ENCODE peak calls at places on chromosomes 13 and 19, in six cellular contexts. T is ovary, R is H54, U is body of pancreas, A is lower leg skin, J is uterus. G is an unnamed sample.

GRCh38 chr13:30617315-30618185 is at the start of gene USPL1:
- DNase-seq in R (peak), U (peak), J (peak), T (peak), A (peak), G (peak)

GRCh38 chr13:74218291-74218690 is 84.1 kb upstream of the KLF12 start:
- DNase-seq in R (no peak), U (no peak), T (no peak), J (no peak), A (no peak), G (no peak)

GRCh38 chr13:25171170-25171516 is 945 bp downstream of the AMER2 start:
- DNase-seq in U (no peak), T (no peak), J (no peak), R (no peak), A (no peak), G (no peak)

GRCh38 chr13:31038834-31039552 is 106.5 kb downstream of the TEX26 start:
- DNase-seq in U (no peak), R (peak), T (no peak), J (no peak), A (no peak), G (no peak)

GRCh38 chr19:55482967-55483671 is 1.9 kb upstream of the NAT14 start:
- DNase-seq in R (no peak), A (no peak), J (no peak), U (no peak), T (no peak), G (no peak)

GRCh38 chr13:39100996-39101751 is 62.9 kb downstream of the NHLRC3 start:
- DNase-seq in T (no peak), U (no peak), R (no peak), A (no peak), J (no peak), G (no peak)

GRCh38 chr19:15779756-15780476 is 7.5 kb upstream of the OR10H5 start:
- DNase-seq in T (peak), J (peak), U (peak), A (peak), R (peak), G (no peak)

GRCh38 chr19:2055871-2056809 is 5.1 kb upstream of the MKNK2 start:
- DNase-seq in A (peak), R (no peak), T (peak), U (peak), J (peak), G (peak)

GRCh38 chr19:14089662-14090508 is 666 bp downstream of the SAMD1 start:
- DNase-seq in A (no peak), U (peak), R (no peak), T (peak), J (peak), G (peak)

GRCh38 chr13:45142440-45143345 is 22.4 kb downstream of the GTF2F2 start:
- DNase-seq in U (no peak), T (no peak), A (no peak), R (no peak), J (no peak), G (peak)

GRCh38 chr19:55160128-55160985 is 2.8 kb upstream of the TNNI3 start:
- DNase-seq in J (peak), R (peak), T (peak), A (peak), U (peak), G (peak)

GRCh38 chr19:30664358-30665058 is 292.3 kb downstream of the ZNF536 start:
- DNase-seq in A (no peak), R (no peak), T (no peak), J (no peak), U (peak), G (no peak)

GRCh38 chr19:46602392-46603194 is 1.5 kb downstream of the CALM3 start:
- DNase-seq in R (no peak), U (no peak), A (no peak), T (no peak), J (peak), G (peak)

GRCh38 chr13:70043685-70044084 is 63.9 kb upstream of the ATXN8OS start:
- DNase-seq in R (no peak), J (no peak), A (no peak), U (no peak), T (no peak), G (no peak)

GRCh38 chr13:79659161-79659560 is 178.2 kb downstream of the NDFIP2 start:
- DNase-seq in U (no peak), R (no peak), J (peak), A (peak), T (no peak), G (no peak)

GRCh38 chr19:57664269-57665127 is 4.2 kb upstream of the ZSCAN4 start:
- DNase-seq in U (peak), A (no peak), T (peak), R (peak), J (peak), G (peak)

GRCh38 chr13:50672025-50672424 is 171.5 kb downstream of the DLEU7 start:
- DNase-seq in U (peak), R (no peak), A (peak), J (no peak), T (no peak), G (no peak)

DNA sequence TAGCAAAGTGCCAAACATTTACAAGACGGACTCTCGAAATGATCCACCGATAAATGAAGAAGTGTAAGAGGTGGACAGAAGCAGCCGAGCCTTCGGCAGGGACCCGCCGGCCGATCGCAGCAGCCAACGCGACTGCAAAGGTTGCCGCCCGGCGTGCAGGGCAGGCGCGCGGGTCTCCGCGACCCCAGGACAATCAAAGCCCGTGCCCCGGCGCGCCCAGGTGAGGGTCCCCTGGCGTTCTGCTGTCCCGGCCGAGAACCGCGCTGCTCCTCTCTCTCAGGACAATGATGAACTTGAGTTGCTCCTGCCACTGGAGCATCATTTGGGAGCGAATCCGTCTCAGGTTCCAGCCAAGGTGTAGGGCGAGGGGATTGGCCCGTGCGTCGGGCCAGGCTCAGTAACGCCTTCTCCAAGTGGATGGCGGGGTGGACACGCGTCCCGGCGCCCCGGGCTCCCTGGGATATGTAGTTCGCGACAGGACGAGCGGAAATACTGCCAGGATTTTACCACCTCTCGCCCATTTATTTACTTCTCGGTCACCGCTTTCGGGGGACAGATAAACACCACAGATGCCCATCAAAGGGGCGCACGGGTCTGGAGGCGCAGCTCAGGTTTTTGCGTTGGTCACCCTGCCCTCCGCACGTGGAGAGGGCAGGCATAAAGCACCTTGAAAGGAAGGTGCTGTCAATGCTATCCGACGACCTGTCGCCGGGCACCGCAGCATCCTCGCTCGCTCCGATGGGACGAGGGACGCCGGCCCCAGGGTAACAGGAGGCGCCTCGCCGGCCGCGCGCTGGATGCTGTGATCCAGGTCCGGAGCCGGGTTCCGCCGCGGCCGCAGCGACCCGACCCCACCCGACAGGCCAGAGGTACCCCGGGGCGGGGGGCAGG is at the start of the genes BIVM and POGLUT2:
- DNase-seq in U (peak), R (peak), T (peak), A (peak), J (peak), G (peak)
- TF ChIP-seq POLR2A in U (peak), R (peak), T (no peak), A (no peak), J (peak), G (no peak)

DNA sequence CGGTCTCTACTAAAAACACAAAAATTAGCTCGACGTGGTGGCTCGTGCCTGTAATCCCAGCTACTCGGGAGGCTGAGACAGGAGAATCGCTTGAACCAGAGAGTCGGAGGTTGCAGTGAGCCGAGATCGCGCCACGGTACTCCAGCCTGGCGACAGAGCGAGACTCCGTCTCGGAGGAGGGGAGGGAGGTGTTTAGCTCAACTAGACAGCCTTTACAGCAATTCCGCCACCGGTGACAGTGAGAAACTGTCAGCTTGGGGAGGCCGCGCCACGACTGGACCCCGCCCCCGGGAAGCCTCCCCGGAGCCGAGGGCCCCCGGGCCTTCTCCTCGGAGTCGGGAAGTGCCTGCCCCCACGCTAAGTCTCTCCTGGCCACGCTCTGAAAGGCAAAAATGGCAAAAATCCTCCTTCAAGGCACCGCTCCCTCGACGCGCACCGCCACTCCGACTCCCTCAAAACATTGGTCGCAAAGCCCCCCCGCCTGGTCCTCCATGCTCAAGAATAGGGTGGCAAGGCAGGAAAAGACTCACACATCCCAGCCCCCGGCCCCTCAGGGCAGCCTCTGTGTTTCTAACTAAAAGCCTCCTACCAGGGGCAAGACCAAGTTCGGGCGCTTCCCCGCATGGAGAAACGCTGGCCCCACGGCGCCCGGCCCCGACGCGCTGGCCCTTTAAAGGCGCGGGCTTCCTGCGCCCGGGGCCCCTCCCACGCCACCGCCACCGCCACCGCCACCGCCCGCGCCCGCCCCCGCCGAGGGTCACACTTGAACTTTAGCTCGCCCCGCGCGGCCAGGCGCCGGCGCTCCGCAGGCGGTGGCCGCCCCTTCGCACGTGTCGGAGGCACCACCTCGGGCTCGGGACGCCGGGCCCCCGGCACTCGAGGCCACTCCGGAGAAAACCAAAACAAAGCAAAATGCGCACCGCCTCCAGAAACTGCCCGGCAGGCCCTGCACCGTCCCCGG is 2.1 kb downstream of the FOXO1 start:
- DNase-seq in U (peak), J (peak), A (peak), T (peak), R (no peak), G (peak)
- TF ChIP-seq POLR2A in U (peak), J (peak), A (no peak), T (no peak), R (no peak), G (no peak)

GRCh38 chr19:36772341-36773222 is at the start of gene ZNF850:
- DNase-seq in T (peak), A (peak), R (peak), J (peak), U (peak), G (peak)
- TF ChIP-seq POLR2A in T (no peak), A (no peak), R (peak), J (peak), U (peak), G (peak)

GRCh38 chr13:114020750-114021463 is 47.0 kb upstream of the C13orf46 start:
- DNase-seq in T (no peak), A (no peak), R (no peak), J (no peak), U (no peak), G (no peak)

GRCh38 chr13:114017966-114018365 is 44.1 kb upstream of the C13orf46 start:
- DNase-seq in R (no peak), A (no peak), T (no peak), U (no peak), J (no peak), G (no peak)

GRCh38 chr13:114017028-114017630 is 43.3 kb upstream of the C13orf46 start:
- DNase-seq in U (no peak), T (no peak), J (no peak), A (no peak), R (no peak), G (no peak)

GRCh38 chr13:114018461-114019055 is 44.7 kb upstream of the C13orf46 start:
- DNase-seq in A (no peak), U (no peak), T (no peak), R (no peak), J (no peak), G (no peak)

GRCh38 chr13:114019367-114019766 is 45.5 kb upstream of the C13orf46 start:
- DNase-seq in T (no peak), R (peak), J (no peak), A (no peak), U (no peak), G (peak)
- TF ChIP-seq POLR2A in T (no peak), R (no peak), J (no peak), A (no peak), U (no peak), G (no peak)

GRCh38 chr19:39403331-39404312 is 3.0 kb upstream of the ZFP36 start:
- DNase-seq in A (peak), R (peak), T (peak), J (peak), U (peak), G (peak)
- TF ChIP-seq POLR2A in A (peak), R (peak), T (peak), J (peak), U (peak), G (peak)

GRCh38 chr13:52617070-52618060 is 24.9 kb upstream of the HNRNPA1L2 start:
- DNase-seq in T (peak), J (peak), U (peak), A (peak), R (peak), G (peak)
- TF ChIP-seq POLR2A in T (peak), J (peak), U (peak), A (no peak), R (peak), G (peak)